ENCODE peak calls at places on chromosomes 6 and 20, in eight cellular contexts. O, Z, S, I, A, P, V and Y are unnamed samples.
A peak's percentile ranks its signal among the peaks of the same experiment; 100 is the strongest.

GRCh38 chr6:10412165-10412947 is 2.5 kb downstream of the TFAP2A start:
- DNase-seq in V (peak; percentile 84), Z (no peak), A (peak; percentile 61), P (no peak), S (peak; percentile 89), I (peak; percentile 93), O (peak; percentile 34), Y (peak; percentile 44)

GRCh38 chr6:4687989-4688947 is 87.9 kb upstream of the CDYL start:
- DNase-seq in Z (no peak), V (peak; percentile 79), P (peak; percentile 53), I (no peak), S (no peak), A (no peak), O (peak; percentile 72), Y (peak; percentile 82)

GRCh38 chr6:129736105-129736504 is 26.1 kb upstream of the ARHGAP18 start:
- DNase-seq in Z (no peak), O (no peak), V (no peak), S (no peak), I (no peak), A (no peak), P (no peak), Y (no peak)

GRCh38 chr6:39706819-39707218 is 18.4 kb downstream of the KIF6 start:
- DNase-seq in V (no peak), A (no peak), I (no peak), Z (no peak), S (no peak), P (no peak), O (no peak), Y (no peak)

GRCh38 chr20:47392015-47392720 is 35.7 kb upstream of the ZMYND8 start:
- DNase-seq in V (peak; percentile 99), O (peak; percentile 88), P (peak; percentile 81), S (no peak), A (peak; percentile 23), Z (no peak), I (peak; percentile 71), Y (peak; percentile 91)

GRCh38 chr6:109172096-109172495 is 76.8 kb downstream of the CEP57L1 start:
- DNase-seq in I (no peak), A (no peak), O (no peak), V (no peak), Z (no peak), P (no peak), S (no peak), Y (no peak)

GRCh38 chr6:44012078-44012493 is 115.2 kb downstream of the MRPL14 start:
- DNase-seq in V (peak; percentile 81), P (no peak), Z (no peak), O (peak; percentile 98), I (no peak), S (peak; percentile 26), A (no peak), Y (peak; percentile 98)

GRCh38 chr6:25176466-25176865 is 102.7 kb upstream of the CARMIL1 start:
- DNase-seq in P (no peak), V (no peak), Z (no peak), S (no peak), O (no peak), A (no peak), I (no peak), Y (no peak)

DNA sequence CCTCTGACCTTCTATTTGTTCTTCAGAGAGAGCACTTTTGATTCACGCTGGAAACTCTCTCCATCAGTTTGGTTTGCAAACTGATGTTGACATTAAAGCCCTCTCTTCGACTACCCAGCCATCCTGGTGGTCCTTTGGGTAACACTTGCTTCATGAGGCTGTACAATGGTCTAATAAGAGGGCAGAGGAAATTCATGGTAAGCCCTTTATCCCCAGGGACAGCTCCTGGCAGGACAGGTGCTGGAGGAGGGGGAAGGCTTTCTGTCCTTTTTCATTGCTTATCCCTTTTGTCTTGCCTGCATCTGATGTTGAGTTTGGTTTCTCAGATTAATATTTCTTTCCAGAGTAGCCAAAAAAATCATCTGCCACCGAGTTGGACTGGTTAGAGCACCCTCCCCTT is 52.1 kb upstream of the CD93 start:
- DNase-seq in Z (no peak), V (no peak), P (no peak), S (no peak), O (no peak), I (no peak), A (no peak), Y (no peak)
- H3K27ac ChIP-seq in Z (no peak overlapping the region), V (no peak overlapping the region), P (no peak overlapping the region), S (no peak overlapping the region), O (no peak overlapping the region), I (no peak overlapping the region), A (no peak overlapping the region), Y (no peak overlapping the region)

GRCh38 chr6:132359891-132360290 is 41.4 kb downstream of the MOXD1 start:
- DNase-seq in A (no peak), O (no peak), I (no peak), V (no peak), Z (no peak), S (no peak), P (no peak), Y (no peak)

GRCh38 chr6:132362318-132363185 is 38.7 kb downstream of the MOXD1 start:
- DNase-seq in Z (no peak), V (peak; percentile 27), P (no peak), A (no peak), O (no peak), I (no peak), S (no peak), Y (no peak)

GRCh38 chr6:132354517-132355167 is 46.6 kb downstream of the MOXD1 start:
- DNase-seq in S (peak; percentile 50), P (no peak), V (peak; percentile 6), A (no peak), O (no peak), I (peak; percentile 61), Z (no peak), Y (no peak)

DNA sequence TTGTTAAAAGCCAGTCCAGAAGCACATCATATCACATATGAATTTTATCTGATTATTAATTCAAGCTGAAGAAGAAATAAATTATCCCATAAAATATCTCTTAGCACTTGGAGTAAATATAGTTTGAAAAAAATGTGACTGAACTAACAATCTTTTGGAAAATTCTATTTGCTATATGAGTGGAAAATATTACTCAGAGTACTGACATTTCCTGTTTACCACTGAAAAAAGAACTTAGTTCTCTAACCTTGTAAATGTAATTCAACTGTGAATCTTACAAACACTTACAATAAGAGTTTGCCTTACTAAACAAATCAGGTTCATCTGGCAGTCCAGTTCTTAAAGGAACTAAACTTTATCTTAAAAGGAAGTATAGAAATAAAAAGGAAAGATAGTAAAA is 44.2 kb downstream of the MOXD1 start:
- DNase-seq in O (peak; percentile 33), I (no peak), V (peak; percentile 70), Z (no peak), P (no peak), A (no peak), S (no peak), Y (peak; percentile 48)
- H3K4me1 ChIP-seq in O (no peaks in the 10 kb centered on the region), I (no peaks in the 10 kb centered on the region), V (peaks cover 21% of the 10 kb centered on the region), Z (no peaks in the 10 kb centered on the region), P (peaks cover 7% of the 10 kb centered on the region), A (no peaks in the 10 kb centered on the region), S (no peaks in the 10 kb centered on the region), Y (no peaks in the 10 kb centered on the region)

GRCh38 chr6:2817778-2818443 is 23.8 kb downstream of the SERPINB1 start:
- DNase-seq in P (no peak), V (peak; percentile 93), Z (no peak), S (no peak), A (no peak), I (no peak), O (peak; percentile 62), Y (peak; percentile 72)
- H3K9ac ChIP-seq in P (peak overlapping the region; percentile 12), V (peak overlapping the region; percentile 87), Z (no peak overlapping the region), S (no peak overlapping the region), A (peak overlapping the region; percentile 25), I (no peak overlapping the region), O (peak overlapping the region; percentile 28), Y (no peak overlapping the region)

GRCh38 chr6:29627762-29628418 is 5.1 kb downstream of the GABBR1 start:
- DNase-seq in I (peak; percentile 96), O (peak; percentile 78), S (peak; percentile 93), P (no peak), Z (peak; percentile 86), V (peak; percentile 13), A (peak; percentile 94), Y (peak; percentile 87)

GRCh38 chr6:29631209-29631810 is 1.7 kb downstream of the GABBR1 start:
- DNase-seq in A (no peak), S (peak; percentile 72), Z (no peak), P (no peak), V (no peak), O (peak; percentile 12), I (peak; percentile 60), Y (peak; percentile 14)

GRCh38 chr6:29629571-29629970 is 3.4 kb downstream of the GABBR1 start:
- DNase-seq in P (no peak), Z (no peak), S (no peak), O (no peak), V (no peak), A (no peak), I (no peak), Y (no peak)

GRCh38 chr6:29626948-29627761 is 5.8 kb downstream of the GABBR1 start:
- DNase-seq in P (no peak), S (peak; percentile 70), Z (no peak), O (no peak), V (no peak), I (peak; percentile 39), A (peak; percentile 67), Y (no peak)

GRCh38 chr6:29628419-29629281 is 4.3 kb downstream of the GABBR1 start:
- DNase-seq in S (peak; percentile 98), O (peak; percentile 55), P (no peak), A (peak; percentile 90), Z (peak; percentile 78), I (peak; percentile 97), V (peak; percentile 77), Y (peak; percentile 69)
- H3K27ac ChIP-seq in S (no peak overlapping the region), O (peak overlapping the region; percentile 80), P (no peak overlapping the region), A (peak overlapping the region; percentile 74), Z (peak overlapping the region; percentile 88), I (peak overlapping the region; percentile 86), V (no peak overlapping the region), Y (peak overlapping the region; percentile 60)

DNA sequence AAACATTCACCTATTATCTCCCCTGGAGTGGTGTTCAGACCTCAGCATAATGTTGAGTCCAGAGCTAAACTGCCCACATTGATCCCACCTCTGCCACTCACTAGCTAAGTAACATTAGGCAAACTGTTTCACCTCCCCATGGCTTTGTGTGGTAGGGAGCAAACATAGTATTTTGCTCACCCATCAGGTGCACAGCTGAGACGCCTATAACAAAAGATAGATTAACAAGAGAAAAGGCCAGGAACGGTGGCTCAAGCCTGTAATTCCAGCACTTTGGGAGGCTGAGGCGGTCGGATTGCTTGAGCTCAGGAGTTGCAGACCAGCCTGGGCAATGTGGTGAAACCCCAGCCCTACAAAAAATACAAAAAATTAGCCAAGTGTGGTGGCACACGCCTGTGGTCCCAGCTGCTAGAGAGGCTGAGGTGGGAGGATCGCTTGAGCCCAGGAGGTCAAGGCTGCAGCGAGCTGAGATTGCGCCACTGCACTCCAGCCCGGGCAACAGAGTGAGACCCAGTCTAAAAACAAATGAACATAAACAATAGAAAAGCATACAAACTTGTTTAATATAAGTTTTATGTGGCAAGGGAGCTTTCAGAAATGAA is 91.6 kb downstream of the MAP3K7 start:
- DNase-seq in S (peak; percentile 72), A (no peak), P (no peak), O (no peak), V (no peak), I (no peak), Z (no peak), Y (no peak)
- H3K4me1 ChIP-seq in S (peaks cover 10% of the 10 kb centered on the region), A (no peaks in the 10 kb centered on the region), P (no peaks in the 10 kb centered on the region), O (no peaks in the 10 kb centered on the region), V (peaks cover 13% of the 10 kb centered on the region), I (peaks cover 3% of the 10 kb centered on the region), Z (peaks cover 34% of the 10 kb centered on the region), Y (no peaks in the 10 kb centered on the region)

GRCh38 chr6:111825439-111825838 is 47.8 kb downstream of the FYN start:
- DNase-seq in P (no peak), V (no peak), S (no peak), Z (no peak), I (no peak), A (no peak), O (no peak), Y (no peak)
- H3K9ac ChIP-seq in P (no peak overlapping the region), V (no peak overlapping the region), S (no peak overlapping the region), Z (no peak overlapping the region), I (no peak overlapping the region), A (no peak overlapping the region), O (no peak overlapping the region), Y (no peak overlapping the region)